ENCODE peak calls at places on chromosome 13, in six cellular contexts. J is CD4-positive, alpha-beta memory T cell; X is adrenal gland; V is hepatocyte; M is lower lobe of right lung; Y is tibial nerve. O is an unnamed sample. For H3K4me1, the result is how much of the 10 kb centered on the place peaks cover.

GRCh38 chr13:30884543-30884942 is 21.5 kb upstream of the MEDAG start:
- DNase-seq in J (no peak), X (no peak), V (no peak), M (no peak), Y (no peak), O (no peak)

GRCh38 chr13:114339779-114340534 is 25.7 kb downstream of the CHAMP1 start:
- DNase-seq in J (peak), X (peak), V (no peak), M (no peak), Y (no peak), O (peak)

GRCh38 chr13:112911285-112911701 is 57.7 kb upstream of the MCF2L start:
- DNase-seq in J (no peak), X (no peak), V (no peak), M (no peak), Y (no peak), O (no peak)

GRCh38 chr13:76711515-76712182 is 174.6 kb downstream of the KCTD12 start:
- DNase-seq in J (no peak), X (peak), V (peak), M (no peak), Y (peak), O (peak)

GRCh38 chr13:89704040-89704439 is 1643.4 kb upstream of the MIR17HG start:
- DNase-seq in J (no peak), X (no peak), V (no peak), M (no peak), Y (no peak), O (no peak)

GRCh38 chr13:107203146-107203847 is 635.4 kb upstream of the ARGLU1 start:
- DNase-seq in J (no peak), X (no peak), V (peak), M (no peak), Y (no peak), O (no peak)

GRCh38 chr13:51920786-51921185 is 59.0 kb downstream of the CCDC70 start:
- DNase-seq in J (no peak), X (no peak), V (no peak), M (no peak), Y (no peak), O (no peak)

GRCh38 chr13:69857188-69857821 is 250.3 kb upstream of the ATXN8OS start:
- DNase-seq in J (no peak), X (no peak), V (peak), M (no peak), Y (no peak), O (no peak)

GRCh38 chr13:20389696-20390525 is 135.7 kb downstream of the CRYL1 start:
- DNase-seq in J (no peak), X (no peak), V (no peak), M (no peak), Y (no peak), O (no peak)

GRCh38 chr13:70604448-70604847 is 496.2 kb upstream of the KLHL1 start:
- DNase-seq in J (no peak), X (no peak), V (no peak), M (no peak), Y (no peak), O (no peak)

GRCh38 chr13:60944863-60945262 is 470.8 kb downstream of the PCDH20 start:
- DNase-seq in J (no peak), X (no peak), V (no peak), M (no peak), Y (no peak), O (no peak)

GRCh38 chr13:32537580-32538233 is 888 bp downstream of the N4BP2L2 start:
- DNase-seq in J (no peak), X (peak), V (peak), M (peak), Y (peak), O (peak)

DNA sequence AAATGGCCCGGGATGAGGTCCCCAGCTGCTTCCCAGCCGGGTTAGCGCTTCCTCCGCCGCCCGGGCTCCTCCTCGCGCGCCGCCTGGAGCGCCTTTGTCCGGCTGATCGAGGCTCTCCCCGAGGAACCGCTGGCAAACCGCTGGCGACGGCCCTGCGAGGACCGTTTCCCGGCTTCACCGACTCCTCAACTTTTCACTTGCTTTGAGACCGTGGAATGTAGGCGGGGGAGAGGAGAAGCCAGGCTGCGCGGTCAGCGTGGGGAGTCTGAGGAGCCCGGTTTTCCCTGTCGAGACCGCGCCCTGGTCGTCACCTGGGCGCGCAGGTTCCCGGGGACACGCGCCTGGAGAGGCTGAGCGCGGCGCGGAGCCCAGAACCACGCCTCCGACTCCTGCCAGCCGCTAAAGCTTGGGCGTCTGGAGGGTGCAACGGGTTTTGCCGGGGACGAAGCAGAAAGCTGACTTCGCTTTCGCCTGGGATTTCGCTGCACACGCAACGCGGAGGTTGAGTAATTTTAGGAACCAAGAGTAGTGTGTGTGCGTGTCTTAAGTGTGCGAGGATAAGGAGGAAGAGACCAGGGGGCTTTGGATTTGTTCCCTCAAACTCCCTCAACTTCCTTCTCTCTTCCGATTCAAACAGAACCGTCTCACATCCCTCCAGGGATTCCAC is 7.3 kb upstream of the DGKH start:
- DNase-seq in J (peak), X (peak), V (peak), M (peak), Y (peak), O (peak)
- H3K27ac ChIP-seq in J (no peak), X (peak), V (peak), M (peak), Y (no peak), O (peak)

DNA sequence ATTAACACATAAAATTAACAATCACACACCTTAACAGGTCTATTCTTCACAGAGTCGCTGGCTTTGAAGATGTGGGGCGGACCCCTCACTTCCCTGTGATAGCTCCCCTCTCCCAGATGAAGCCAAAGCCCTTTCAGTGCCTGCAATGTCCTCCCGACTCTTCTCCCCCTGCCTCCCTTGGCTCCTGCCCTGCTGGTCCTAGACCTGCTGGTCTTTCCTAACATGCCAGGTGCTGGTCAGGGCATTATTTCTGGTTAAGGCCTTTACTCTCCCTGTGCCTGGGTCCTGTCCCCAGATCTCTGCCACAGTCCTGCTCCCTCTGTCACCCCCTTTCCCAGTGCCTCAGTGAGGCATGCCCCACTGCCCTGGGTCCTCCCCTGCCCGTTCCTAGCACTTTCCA is 12.2 kb downstream of the ERICH6B start:
- DNase-seq in J (no peak), X (no peak), V (no peak), M (no peak), Y (no peak), O (no peak)
- H3K4me1 ChIP-seq in J (under half), X (under half), V (under half), M (under half), Y (under half), O (under half)

DNA sequence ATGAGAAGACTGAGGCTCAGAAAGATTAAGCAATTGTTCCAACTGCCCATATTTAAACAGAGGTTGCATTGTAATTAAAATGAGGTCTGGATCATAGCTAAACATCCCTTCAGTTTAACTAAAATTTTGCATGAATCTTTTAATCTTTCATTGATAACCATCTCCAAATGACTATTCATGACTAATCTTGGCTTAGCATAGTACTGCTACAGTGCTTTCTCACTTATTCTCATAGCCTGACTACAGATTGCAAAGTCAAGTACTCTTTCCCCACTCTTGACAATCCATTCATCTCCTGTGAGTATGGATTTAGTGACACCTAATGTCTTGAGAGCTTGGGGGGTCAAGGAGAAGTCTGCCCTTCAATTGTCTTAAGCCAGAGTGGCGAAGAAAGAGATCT is 258.4 kb downstream of the RFC3 start:
- DNase-seq in J (no peak), X (no peak), V (no peak), M (no peak), Y (no peak), O (no peak)
- H3K27ac ChIP-seq in J (no peak), X (peak), V (no peak), M (no peak), Y (no peak), O (no peak)

GRCh38 chr13:46605824-46606554 is 53.0 kb downstream of the LRCH1 start:
- DNase-seq in J (no peak), X (no peak), V (no peak), M (no peak), Y (no peak), O (no peak)
- H3K4me1 ChIP-seq in J (under half), X (under half), V (under half), M (half or more), Y (under half), O (half or more)

DNA sequence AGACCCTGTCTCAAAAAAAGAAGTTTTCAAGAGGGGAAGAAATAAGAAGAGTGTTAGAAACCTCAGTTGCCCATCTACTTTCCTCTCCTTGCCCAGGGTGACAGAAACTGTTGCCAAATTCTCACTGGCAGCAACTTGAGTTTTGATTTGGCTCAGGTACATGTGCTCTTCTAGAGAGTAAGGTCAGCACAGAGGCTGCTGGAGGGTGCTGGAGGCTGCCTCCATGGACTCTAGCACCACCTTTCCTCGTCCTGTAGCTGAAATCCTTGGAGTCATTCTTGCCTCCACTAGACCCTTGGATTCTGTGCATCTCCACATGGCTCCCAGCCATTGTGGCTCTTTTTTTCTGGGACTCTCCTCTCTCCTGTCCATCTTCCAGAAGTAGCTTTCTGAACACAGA is 149.1 kb downstream of the TM9SF2 start:
- DNase-seq in J (no peak), X (no peak), V (no peak), M (no peak), Y (no peak), O (no peak)
- H3K27ac ChIP-seq in J (no peak), X (no peak), V (no peak), M (no peak), Y (no peak), O (no peak)

DNA sequence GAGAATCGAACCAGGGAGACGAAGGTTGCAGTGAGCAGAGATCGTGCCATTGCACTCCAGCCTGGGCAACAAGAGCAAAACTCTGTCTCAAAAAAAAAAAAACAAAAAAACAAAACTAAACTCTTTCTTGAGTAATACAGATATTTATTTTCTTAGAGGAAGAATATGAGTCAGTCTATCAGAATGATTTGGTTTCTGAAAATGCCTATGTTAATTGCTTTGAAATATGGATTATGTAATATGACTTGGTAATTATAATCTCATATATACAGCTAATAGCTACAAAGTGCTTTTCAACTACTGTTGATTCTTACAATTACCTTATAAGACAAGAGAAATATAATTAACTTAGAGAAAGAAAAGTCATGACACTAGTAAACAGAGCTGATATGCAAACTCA is 88.1 kb downstream of the TBC1D4 start:
- DNase-seq in J (no peak), X (no peak), V (no peak), M (no peak), Y (no peak), O (no peak)
- H3K4me1 ChIP-seq in J (under half), X (under half), V (under half), M (under half), Y (under half), O (half or more)

GRCh38 chr13:48043789-48044503 is 6.4 kb downstream of the NUDT15 start:
- DNase-seq in J (no peak), X (no peak), V (no peak), M (no peak), Y (no peak), O (no peak)

GRCh38 chr13:48042889-48043288 is 5.4 kb downstream of the NUDT15 start:
- DNase-seq in J (no peak), X (no peak), V (no peak), M (no peak), Y (no peak), O (no peak)

GRCh38 chr13:48038763-48039162 is 1.2 kb downstream of the NUDT15 start:
- DNase-seq in J (no peak), X (no peak), V (no peak), M (no peak), Y (no peak), O (no peak)

GRCh38 chr13:48037346-48038173 is at the start of gene NUDT15:
- DNase-seq in J (peak), X (peak), V (peak), M (peak), Y (peak), O (peak)

GRCh38 chr13:48040059-48040458 is 2.5 kb downstream of the NUDT15 start:
- DNase-seq in J (no peak), X (no peak), V (no peak), M (no peak), Y (no peak), O (no peak)
- H3K27ac ChIP-seq in J (no peak), X (no peak), V (peak), M (no peak), Y (no peak), O (no peak)

GRCh38 chr13:39455534-39456175 is 147.3 kb downstream of the LHFPL6 start:
- DNase-seq in J (no peak), X (no peak), V (no peak), M (no peak), Y (no peak), O (no peak)
- H3K4me1 ChIP-seq in J (under half), X (under half), V (under half), M (under half), Y (under half), O (under half)